ENCODE peak calls at places on chromosomes 6 and 20, in four cellular contexts. Z is AG04449, A is psoas muscle, M is NCI-H1092. S is an unnamed sample.

GRCh38 chr6:11851405-11851804 is 72.8 kb upstream of the ADTRP start:
- DNase-seq in A (peak), Z (peak), M (no peak), S (no peak)

GRCh38 chr6:111982681-111983080 is 71.2 kb upstream of the CCN6 start:
- DNase-seq in M (no peak), A (no peak), Z (no peak), S (no peak)

GRCh38 chr6:3887150-3887700 is 38.1 kb downstream of the FAM50B start:
- DNase-seq in Z (no peak), M (no peak), A (no peak), S (no peak)

GRCh38 chr6:90199900-90200299 is 96.7 kb downstream of the BACH2 start:
- DNase-seq in M (no peak), A (no peak), Z (no peak), S (no peak)

GRCh38 chr20:62953839-62954703 is 1.6 kb downstream of the SLC17A9 start:
- DNase-seq in M (peak), A (peak), Z (no peak), S (peak)

GRCh38 chr6:16545382-16545781 is 215.9 kb downstream of the ATXN1 start:
- DNase-seq in Z (no peak), A (no peak), M (no peak), S (no peak)

GRCh38 chr6:137740347-137740746 is 126.7 kb upstream of the TNFAIP3 start:
- DNase-seq in M (no peak), Z (no peak), A (no peak), S (no peak)

GRCh38 chr6:41732601-41733348 is 2.6 kb downstream of the TFEB start:
- DNase-seq in M (no peak), A (no peak), Z (no peak), S (no peak)

GRCh38 chr6:79605061-79605460 is 26.1 kb upstream of the SH3BGRL2 start:
- DNase-seq in M (no peak), Z (no peak), A (no peak), S (no peak)

GRCh38 chr20:49798718-49799117 is 13.9 kb upstream of the SLC9A8 start:
- DNase-seq in M (no peak), A (no peak), Z (no peak), S (no peak)

GRCh38 chr20:2834401-2834800 is 6.1 kb downstream of the PCED1A start:
- DNase-seq in A (no peak), Z (no peak), M (no peak), S (no peak)

GRCh38 chr6:47151232-47151898 is 109.2 kb upstream of the ADGRF1 start:
- DNase-seq in M (no peak), A (no peak), Z (no peak), S (no peak)

GRCh38 chr20:46959081-46959692 is 64.5 kb downstream of the EYA2 start:
- DNase-seq in Z (peak), M (no peak), A (no peak), S (peak)

GRCh38 chr6:118012944-118013343 is 105.9 kb downstream of the SLC35F1 start:
- DNase-seq in M (no peak), A (no peak), Z (no peak), S (no peak)

GRCh38 chr20:36004045-36004444 is 35.7 kb downstream of the CNBD2 start:
- DNase-seq in A (no peak), Z (no peak), M (no peak), S (no peak)

GRCh38 chr20:48257833-48258232 is 472.6 kb upstream of the SULF2 start:
- DNase-seq in M (no peak), Z (no peak), A (no peak), S (no peak)

GRCh38 chr20:58569211-58570125 is 54.3 kb upstream of the APCDD1L start:
- DNase-seq in Z (no peak), A (no peak), M (no peak), S (no peak)

GRCh38 chr6:1609662-1610496 is at the start of gene FOXC1:
- DNase-seq in M (no peak), A (peak), Z (peak), S (peak)

GRCh38 chr6:125852587-125852986 is 61.8 kb downstream of the NCOA7 start:
- DNase-seq in M (no peak), A (no peak), Z (no peak), S (no peak)

GRCh38 chr20:38450412-38450975 is 15.4 kb upstream of the SNHG17 start:
- DNase-seq in M (no peak), Z (no peak), A (no peak), S (no peak)

GRCh38 chr6:81614292-81614691 is 138.2 kb downstream of the TENT5A start:
- DNase-seq in A (no peak), Z (no peak), M (peak), S (peak)

GRCh38 chr6:89221971-89222887 is 5.1 kb upstream of the GABRR1 start:
- DNase-seq in A (no peak), Z (no peak), M (no peak), S (peak)

GRCh38 chr20:43558412-43559146 is at the start of gene SGK2:
- DNase-seq in Z (no peak), M (no peak), A (no peak), S (no peak)

GRCh38 chr20:47263502-47264084 is 92.9 kb downstream of the ZMYND8 start:
- DNase-seq in A (no peak), Z (no peak), M (peak), S (no peak)

GRCh38 chr6:2166717-2167116 is 78.7 kb downstream of the GMDS start:
- DNase-seq in M (no peak), A (no peak), Z (no peak), S (peak)

GRCh38 chr6:14751645-14752173 is 494.2 kb upstream of the JARID2 start:
- DNase-seq in Z (no peak), A (no peak), M (no peak), S (no peak)

GRCh38 chr20:22617160-22617559 is 32.8 kb upstream of the FOXA2 start:
- DNase-seq in Z (no peak), M (no peak), A (no peak), S (no peak)

GRCh38 chr20:34948030-34948429 is 7.6 kb downstream of the GSS start:
- DNase-seq in A (no peak), Z (peak), M (no peak), S (no peak)

GRCh38 chr6:142891454-142891853 is 53.5 kb downstream of the HIVEP2 start:
- DNase-seq in Z (no peak), A (no peak), M (no peak), S (no peak)

GRCh38 chr20:25860531-25861150 is 164.0 kb upstream of the ZNF337 start:
- DNase-seq in A (no peak), Z (no peak), M (no peak), S (no peak)

GRCh38 chr6:161828355-161828754 is 554.5 kb upstream of the AGPAT4 start:
- DNase-seq in Z (no peak), A (no peak), M (no peak), S (no peak)

GRCh38 chr20:2042400-2042799 is 48.5 kb upstream of the PDYN start:
- DNase-seq in M (no peak), Z (no peak), A (no peak), S (no peak)

GRCh38 chr20:50278684-50279531 is 88.3 kb downstream of the CEBPB start:
- DNase-seq in Z (no peak), A (peak), M (no peak), S (peak)

GRCh38 chr6:98945311-98946005 is 2.3 kb downstream of the FBXL4 start:
- DNase-seq in Z (no peak), A (no peak), M (no peak), S (no peak)

GRCh38 chr6:138263963-138264362 is 45.7 kb upstream of the PBOV1 start:
- DNase-seq in Z (no peak), A (no peak), M (no peak), S (no peak)

S was measured in SHP77.